ENCODE peak calls at places on chromosome 9, in five cellular contexts. S is heart left ventricle, F is nephron progenitor cell, C is choroid plexus epithelial cell, A is right atrium auricular region. O is an unnamed sample.

GRCh38 chr9:93115486-93115885 is 18.6 kb downstream of the NINJ1 start:
- DNase-seq in S (no peak), F (no peak), C (no peak), A (no peak), O (no peak)

GRCh38 chr9:112061152-112061740 is 113.9 kb downstream of the SUSD1 start:
- DNase-seq in S (peak), F (no peak), C (peak), A (peak), O (no peak)

GRCh38 chr9:121651295-121652036 is at the start of gene DAB2IP:
- DNase-seq in S (peak), F (peak), C (peak), A (no peak), O (peak)

GRCh38 chr9:130473521-130473920 is 28.8 kb downstream of the ASS1 start:
- DNase-seq in S (no peak), F (no peak), C (no peak), A (no peak), O (no peak)

GRCh38 chr9:81578606-81579005 is 110.7 kb downstream of the TLE1 start:
- DNase-seq in S (no peak), F (no peak), C (peak), A (no peak), O (no peak)

GRCh38 chr9:70746760-70747159 is 332.3 kb upstream of the KLF9 start:
- DNase-seq in S (no peak), F (no peak), C (no peak), A (no peak), O (no peak)

GRCh38 chr9:91814681-91815212 is 135.3 kb downstream of the ROR2 start:
- DNase-seq in S (no peak), F (no peak), C (no peak), A (no peak), O (no peak)

GRCh38 chr9:12274577-12274976 is 418.6 kb upstream of the TYRP1 start:
- DNase-seq in S (no peak), F (no peak), C (no peak), A (no peak), O (no peak)

GRCh38 chr9:128771094-128771721 is 519 bp downstream of the ZER1 start:
- DNase-seq in S (no peak), F (no peak), C (peak), A (no peak), O (no peak)

GRCh38 chr9:21901538-21901937 is 92.7 kb downstream of the CDKN2A start:
- DNase-seq in S (no peak), F (no peak), C (no peak), A (no peak), O (no peak)

GRCh38 chr9:121567142-121568100 is 67.8 kb upstream of the GGTA1 start:
- DNase-seq in S (no peak), F (peak), C (peak), A (peak), O (no peak)

GRCh38 chr9:116589392-116590354 is 97.4 kb upstream of the TRIM32 start:
- DNase-seq in S (no peak), F (peak), C (peak), A (no peak), O (no peak)

GRCh38 chr9:112819635-112820496 is 69.3 kb downstream of the SNX30 start:
- DNase-seq in S (peak), F (peak), C (peak), A (peak), O (no peak)

GRCh38 chr9:12843735-12844134 is 68.9 kb downstream of the LURAP1L start:
- DNase-seq in S (no peak), F (no peak), C (no peak), A (no peak), O (no peak)

GRCh38 chr9:4297795-4298254 is 2.0 kb downstream of the GLIS3 start:
- DNase-seq in S (peak), F (peak), C (peak), A (peak), O (peak)

GRCh38 chr9:76373173-76373771 is 21.0 kb downstream of the RFK start:
- DNase-seq in S (peak), F (no peak), C (peak), A (peak), O (no peak)

GRCh38 chr9:96242829-96243228 is 59.1 kb downstream of the HSD17B3 start:
- DNase-seq in S (no peak), F (no peak), C (no peak), A (no peak), O (no peak)

GRCh38 chr9:133740891-133741290 is 2.7 kb upstream of the SARDH start:
- DNase-seq in S (no peak), F (no peak), C (no peak), A (no peak), O (peak)

GRCh38 chr9:97502222-97502983 is 937 bp downstream of the TMOD1 start:
- DNase-seq in S (peak), F (peak), C (no peak), A (no peak), O (no peak)

GRCh38 chr9:131697097-131697496 is 42.8 kb downstream of the RAPGEF1 start:
- DNase-seq in S (no peak), F (peak), C (peak), A (no peak), O (no peak)
- TF ChIP-seq CTCF in S (peak), F (no peak), C (peak), A (no peak), O (no peak)

GRCh38 chr9:136944094-136944518 is 432 bp downstream of the FBXW5 start:
- DNase-seq in S (no peak), F (no peak), C (peak), A (no peak), O (no peak)
- TF ChIP-seq CTCF in S (peak), F (no peak), C (no peak), A (no peak), O (no peak)

GRCh38 chr9:78439866-78440830 is 143.2 kb downstream of the PSAT1 start:
- DNase-seq in S (no peak), F (no peak), C (no peak), A (no peak), O (no peak)
- TF ChIP-seq CTCF in S (no peak), F (no peak), C (no peak), A (no peak), O (no peak)

GRCh38 chr9:136947955-136948510 is 3.0 kb downstream of the C8G start:
- DNase-seq in S (peak), F (peak), C (peak), A (no peak), O (no peak)
- TF ChIP-seq CTCF in S (peak), F (peak), C (peak), A (peak), O (peak)

GRCh38 chr9:113828211-113828610 is 47.9 kb upstream of the ZNF618 start:
- DNase-seq in S (no peak), F (no peak), C (peak), A (no peak), O (no peak)
- TF ChIP-seq CTCF in S (no peak), F (no peak), C (no peak), A (no peak), O (no peak)

GRCh38 chr9:77648458-77649108 is 461 bp upstream of the GNA14 start:
- DNase-seq in S (peak), F (no peak), C (peak), A (peak), O (no peak)

GRCh38 chr9:77647267-77647658 is 859 bp downstream of the GNA14 start:
- DNase-seq in S (no peak), F (no peak), C (no peak), A (no peak), O (no peak)

GRCh38 chr9:77647659-77648457 is at the start of gene GNA14:
- DNase-seq in S (peak), F (no peak), C (peak), A (peak), O (no peak)

GRCh38 chr9:77649109-77649812 is 1.1 kb upstream of the GNA14 start:
- DNase-seq in S (no peak), F (no peak), C (peak), A (no peak), O (no peak)

GRCh38 chr9:77651203-77651602 is 3.1 kb upstream of the GNA14 start:
- DNase-seq in S (no peak), F (no peak), C (no peak), A (no peak), O (no peak)
- TF ChIP-seq CTCF in S (no peak), F (no peak), C (no peak), A (no peak), O (no peak)

DNA sequence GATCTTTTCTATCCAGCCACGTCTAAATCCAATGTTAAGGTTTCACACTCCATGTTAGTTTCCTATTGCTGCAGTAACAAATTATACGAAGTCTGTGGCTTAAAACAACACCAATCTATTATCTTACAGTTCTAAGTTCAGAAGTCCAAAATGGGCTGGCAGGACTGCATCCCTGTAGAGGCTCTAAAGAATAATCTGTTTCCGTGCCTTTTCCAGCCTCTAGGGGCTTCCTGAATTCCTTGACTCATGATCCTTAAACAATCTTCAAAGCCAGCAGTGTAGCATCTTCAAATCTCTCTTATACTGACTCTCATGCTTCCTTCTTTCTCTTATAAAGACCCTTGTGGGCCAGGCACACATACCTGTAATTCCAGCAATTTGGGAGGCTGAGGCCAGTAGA is 6.8 kb downstream of the PLGRKT start:
- DNase-seq in S (no peak), F (no peak), C (no peak), A (no peak), O (no peak)
- TF ChIP-seq CTCF in S (no peak), F (no peak), C (peak), A (no peak), O (peak)

GRCh38 chr9:34187891-34188240 is 9.0 kb downstream of the UBAP1 start:
- DNase-seq in S (no peak), F (no peak), C (peak), A (no peak), O (no peak)

GRCh38 chr9:34195143-34195542 is 16.3 kb downstream of the UBAP1 start:
- DNase-seq in S (no peak), F (no peak), C (no peak), A (no peak), O (no peak)

GRCh38 chr9:34185778-34186551 is 7.1 kb downstream of the UBAP1 start:
- DNase-seq in S (peak), F (no peak), C (peak), A (peak), O (no peak)

DNA sequence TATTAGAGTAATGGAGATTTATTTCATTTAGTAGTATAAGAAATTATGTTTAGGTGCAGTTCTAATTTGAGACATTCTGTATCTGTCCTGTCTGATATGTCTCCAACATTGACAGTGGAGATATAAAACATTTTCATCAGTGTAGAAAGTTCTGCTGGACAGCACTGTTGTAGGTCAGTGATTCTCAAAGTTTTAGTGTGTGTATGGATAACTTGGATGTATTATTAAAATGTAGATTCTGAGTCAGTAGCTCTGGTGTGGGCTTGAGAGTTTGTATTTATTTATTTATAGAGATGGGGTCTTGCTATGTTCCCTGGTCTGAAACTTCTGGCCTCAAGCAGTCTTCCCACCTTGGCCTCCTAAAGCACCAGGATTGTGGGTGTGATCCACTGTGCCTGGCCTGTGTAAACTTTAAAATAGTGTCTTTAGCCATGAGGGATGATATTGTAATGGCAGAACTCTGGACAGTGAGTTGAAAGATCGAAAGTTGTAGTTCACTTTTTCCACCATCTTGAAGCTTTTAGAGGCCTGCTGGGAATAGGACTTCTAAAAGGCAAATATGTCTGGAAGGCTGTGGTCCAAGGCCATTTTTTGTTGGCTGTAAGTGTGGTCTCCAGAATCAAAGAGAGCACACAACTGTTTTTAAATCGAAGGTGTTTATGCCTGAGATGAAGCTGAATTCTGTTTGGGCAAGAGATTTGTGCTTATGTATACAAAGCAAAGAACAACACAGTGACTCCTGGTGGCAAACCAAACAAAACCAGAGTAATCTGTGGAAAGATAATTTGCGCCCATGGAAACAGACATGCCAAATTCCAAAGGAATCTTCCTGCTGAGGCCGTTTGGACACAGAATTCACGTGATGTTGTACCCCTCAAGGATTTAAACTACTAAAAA is 12.4 kb downstream of the UBAP1 start:
- DNase-seq in S (no peak), F (no peak), C (peak), A (no peak), O (peak)
- TF ChIP-seq CTCF in S (peak), F (no peak), C (peak), A (peak), O (peak)

GRCh38 chr9:2262371-2262770 is 247.2 kb downstream of the SMARCA2 start:
- DNase-seq in S (no peak), F (no peak), C (no peak), A (no peak), O (no peak)
- TF ChIP-seq CTCF in S (no peak), F (no peak), C (no peak), A (no peak), O (no peak)